ENCODE peak calls at places on chromosomes 7 and 10, in nine cellular contexts. One of them, this sample, is unnamed.

GRCh38 chr10:102714621-102715455 is at the start of gene SFXN2:
- DNase-seq in GM23248: peak
- DNase-seq in neural progenitor cell: peak
- DNase-seq in HCT116: no peak
- DNase-seq in hepatocyte: peak
- DNase-seq in GM23338: peak
- DNase-seq in PC-3: peak
- DNase-seq in SK-N-SH: no peak
- DNase-seq in MM.1S: peak
- DNase-seq in this sample: peak

GRCh38 chr7:127885843-127886242 is 145.4 kb downstream of the LRRC4 start:
- DNase-seq in GM23248: peak
- DNase-seq in neural progenitor cell: no peak
- DNase-seq in HCT116: no peak
- DNase-seq in hepatocyte: peak
- DNase-seq in GM23338: no peak
- DNase-seq in PC-3: no peak
- DNase-seq in SK-N-SH: no peak
- DNase-seq in MM.1S: no peak
- DNase-seq in this sample: no peak

GRCh38 chr7:70856889-70857511 is 274.9 kb upstream of the GALNT17 start:
- DNase-seq in GM23248: peak
- DNase-seq in neural progenitor cell: peak
- DNase-seq in HCT116: peak
- DNase-seq in hepatocyte: peak
- DNase-seq in GM23338: peak
- DNase-seq in PC-3: peak
- DNase-seq in SK-N-SH: peak
- DNase-seq in MM.1S: peak
- DNase-seq in this sample: peak

GRCh38 chr7:28882896-28883470 is 75.1 kb downstream of the TRIL start:
- DNase-seq in GM23248: no peak
- DNase-seq in neural progenitor cell: no peak
- DNase-seq in HCT116: no peak
- DNase-seq in hepatocyte: no peak
- DNase-seq in GM23338: no peak
- DNase-seq in PC-3: peak
- DNase-seq in SK-N-SH: no peak
- DNase-seq in MM.1S: no peak
- DNase-seq in this sample: no peak

GRCh38 chr10:60788543-60788942 is 10.3 kb downstream of the CDK1 start:
- DNase-seq in GM23248: no peak
- DNase-seq in neural progenitor cell: no peak
- DNase-seq in HCT116: no peak
- DNase-seq in hepatocyte: no peak
- DNase-seq in GM23338: no peak
- DNase-seq in PC-3: no peak
- DNase-seq in SK-N-SH: no peak
- DNase-seq in MM.1S: no peak
- DNase-seq in this sample: no peak

GRCh38 chr10:132589681-132590080 is 52.1 kb downstream of the INPP5A start:
- DNase-seq in GM23248: no peak
- DNase-seq in neural progenitor cell: no peak
- DNase-seq in HCT116: no peak
- DNase-seq in hepatocyte: no peak
- DNase-seq in GM23338: no peak
- DNase-seq in PC-3: no peak
- DNase-seq in SK-N-SH: no peak
- DNase-seq in MM.1S: no peak
- DNase-seq in this sample: no peak

GRCh38 chr10:37495415-37495814 is 362.0 kb downstream of the ZNF248 start:
- DNase-seq in GM23248: peak
- DNase-seq in neural progenitor cell: peak
- DNase-seq in HCT116: no peak
- DNase-seq in hepatocyte: no peak
- DNase-seq in GM23338: no peak
- DNase-seq in PC-3: peak
- DNase-seq in SK-N-SH: no peak
- DNase-seq in MM.1S: peak
- DNase-seq in this sample: peak

GRCh38 chr10:102113261-102113955 is 6.8 kb downstream of the LDB1 start:
- DNase-seq in GM23248: no peak
- DNase-seq in neural progenitor cell: peak
- DNase-seq in HCT116: no peak
- DNase-seq in hepatocyte: no peak
- DNase-seq in GM23338: no peak
- DNase-seq in PC-3: no peak
- DNase-seq in SK-N-SH: no peak
- DNase-seq in MM.1S: no peak
- DNase-seq in this sample: no peak

GRCh38 chr7:39434012-39434411 is 132.2 kb upstream of the YAE1 start:
- DNase-seq in GM23248: no peak
- DNase-seq in neural progenitor cell: peak
- DNase-seq in HCT116: no peak
- DNase-seq in hepatocyte: no peak
- DNase-seq in GM23338: peak
- DNase-seq in PC-3: no peak
- DNase-seq in SK-N-SH: no peak
- DNase-seq in MM.1S: no peak
- DNase-seq in this sample: no peak

GRCh38 chr10:3672220-3672619 is 112.8 kb downstream of the KLF6 start:
- DNase-seq in GM23248: peak
- DNase-seq in neural progenitor cell: no peak
- DNase-seq in HCT116: no peak
- DNase-seq in hepatocyte: no peak
- DNase-seq in GM23338: no peak
- DNase-seq in PC-3: no peak
- DNase-seq in SK-N-SH: peak
- DNase-seq in MM.1S: no peak
- DNase-seq in this sample: no peak

GRCh38 chr10:26413375-26413774 is 24.8 kb upstream of the APBB1IP start:
- DNase-seq in GM23248: no peak
- DNase-seq in neural progenitor cell: no peak
- DNase-seq in HCT116: no peak
- DNase-seq in hepatocyte: no peak
- DNase-seq in GM23338: no peak
- DNase-seq in PC-3: no peak
- DNase-seq in SK-N-SH: no peak
- DNase-seq in MM.1S: no peak
- DNase-seq in this sample: no peak

GRCh38 chr7:2084781-2085505 is 147.8 kb downstream of the MAD1L1 start:
- DNase-seq in GM23248: no peak
- DNase-seq in neural progenitor cell: no peak
- DNase-seq in HCT116: no peak
- DNase-seq in hepatocyte: no peak
- DNase-seq in GM23338: no peak
- DNase-seq in PC-3: no peak
- DNase-seq in SK-N-SH: no peak
- DNase-seq in MM.1S: no peak
- DNase-seq in this sample: no peak

GRCh38 chr7:3292694-3293093 is 8.4 kb upstream of the SDK1 start:
- DNase-seq in GM23248: no peak
- DNase-seq in neural progenitor cell: no peak
- DNase-seq in HCT116: no peak
- DNase-seq in hepatocyte: no peak
- DNase-seq in GM23338: no peak
- DNase-seq in PC-3: no peak
- DNase-seq in SK-N-SH: no peak
- DNase-seq in MM.1S: no peak
- DNase-seq in this sample: no peak

GRCh38 chr7:80047856-80048459 is 86.7 kb upstream of the GNAI1 start:
- DNase-seq in GM23248: peak
- DNase-seq in neural progenitor cell: no peak
- DNase-seq in HCT116: no peak
- DNase-seq in hepatocyte: no peak
- DNase-seq in GM23338: no peak
- DNase-seq in PC-3: peak
- DNase-seq in SK-N-SH: peak
- DNase-seq in MM.1S: peak
- DNase-seq in this sample: no peak

GRCh38 chr7:103687981-103688380 is 242.0 kb upstream of the SLC26A5 start:
- DNase-seq in GM23248: no peak
- DNase-seq in neural progenitor cell: no peak
- DNase-seq in HCT116: no peak
- DNase-seq in hepatocyte: no peak
- DNase-seq in GM23338: no peak
- DNase-seq in PC-3: no peak
- DNase-seq in SK-N-SH: no peak
- DNase-seq in MM.1S: no peak
- DNase-seq in this sample: no peak

GRCh38 chr10:133421336-133422222 is 2.8 kb downstream of the SPRN start:
- DNase-seq in GM23248: no peak
- DNase-seq in neural progenitor cell: no peak
- DNase-seq in HCT116: no peak
- DNase-seq in hepatocyte: peak
- DNase-seq in GM23338: no peak
- DNase-seq in PC-3: no peak
- DNase-seq in SK-N-SH: peak
- DNase-seq in MM.1S: no peak
- DNase-seq in this sample: no peak

GRCh38 chr10:67666416-67667043 is 29.5 kb downstream of the CTNNA3 start:
- DNase-seq in GM23248: peak
- DNase-seq in neural progenitor cell: no peak
- DNase-seq in HCT116: peak
- DNase-seq in hepatocyte: peak
- DNase-seq in GM23338: peak
- DNase-seq in PC-3: peak
- DNase-seq in SK-N-SH: peak
- DNase-seq in MM.1S: peak
- DNase-seq in this sample: peak

GRCh38 chr7:44375926-44376342 is 50.5 kb upstream of the CAMK2B start:
- DNase-seq in GM23248: no peak
- DNase-seq in neural progenitor cell: no peak
- DNase-seq in HCT116: no peak
- DNase-seq in hepatocyte: no peak
- DNase-seq in GM23338: no peak
- DNase-seq in PC-3: no peak
- DNase-seq in SK-N-SH: no peak
- DNase-seq in MM.1S: no peak
- DNase-seq in this sample: no peak

GRCh38 chr7:98640375-98640774 is 23.3 kb downstream of the NPTX2 start:
- DNase-seq in GM23248: no peak
- DNase-seq in neural progenitor cell: no peak
- DNase-seq in HCT116: no peak
- DNase-seq in hepatocyte: no peak
- DNase-seq in GM23338: no peak
- DNase-seq in PC-3: no peak
- DNase-seq in SK-N-SH: no peak
- DNase-seq in MM.1S: no peak
- DNase-seq in this sample: peak

GRCh38 chr10:60139798-60140566 is 233.6 kb upstream of the CCDC6 start:
- DNase-seq in GM23248: peak
- DNase-seq in neural progenitor cell: peak
- DNase-seq in HCT116: no peak
- DNase-seq in hepatocyte: peak
- DNase-seq in GM23338: peak
- DNase-seq in PC-3: peak
- DNase-seq in SK-N-SH: no peak
- DNase-seq in MM.1S: no peak
- DNase-seq in this sample: no peak

GRCh38 chr7:158442260-158442659 is 145.4 kb downstream of the PTPRN2 start:
- DNase-seq in GM23248: no peak
- DNase-seq in neural progenitor cell: peak
- DNase-seq in HCT116: peak
- DNase-seq in hepatocyte: peak
- DNase-seq in GM23338: peak
- DNase-seq in PC-3: peak
- DNase-seq in SK-N-SH: no peak
- DNase-seq in MM.1S: peak
- DNase-seq in this sample: peak

GRCh38 chr7:95723583-95724180 is 48.7 kb upstream of the DYNC1I1 start:
- DNase-seq in GM23248: peak
- DNase-seq in neural progenitor cell: peak
- DNase-seq in HCT116: peak
- DNase-seq in hepatocyte: peak
- DNase-seq in GM23338: peak
- DNase-seq in PC-3: peak
- DNase-seq in SK-N-SH: peak
- DNase-seq in MM.1S: peak
- DNase-seq in this sample: peak

GRCh38 chr10:1413823-1414222 is 323.5 kb downstream of the ADARB2 start:
- DNase-seq in GM23248: no peak
- DNase-seq in neural progenitor cell: no peak
- DNase-seq in HCT116: no peak
- DNase-seq in hepatocyte: no peak
- DNase-seq in GM23338: no peak
- DNase-seq in PC-3: no peak
- DNase-seq in SK-N-SH: no peak
- DNase-seq in MM.1S: no peak
- DNase-seq in this sample: no peak
- TF ChIP-seq EZH2phosphoT487 in GM23248: no peak
- TF ChIP-seq EZH2phosphoT487 in neural progenitor cell: no peak
- TF ChIP-seq EZH2phosphoT487 in HCT116: no peak
- TF ChIP-seq EZH2phosphoT487 in hepatocyte: no peak
- TF ChIP-seq EZH2phosphoT487 in GM23338: no peak
- TF ChIP-seq EZH2phosphoT487 in PC-3: no peak
- TF ChIP-seq EZH2phosphoT487 in SK-N-SH: no peak
- TF ChIP-seq EZH2phosphoT487 in MM.1S: no peak
- TF ChIP-seq EZH2phosphoT487 in this sample: no peak

GRCh38 chr10:43105119-43105792 is 28.4 kb downstream of the RET start:
- DNase-seq in GM23248: peak
- DNase-seq in neural progenitor cell: peak
- DNase-seq in HCT116: peak
- DNase-seq in hepatocyte: peak
- DNase-seq in GM23338: peak
- DNase-seq in PC-3: peak
- DNase-seq in SK-N-SH: peak
- DNase-seq in MM.1S: peak
- DNase-seq in this sample: peak
- TF ChIP-seq EZH2phosphoT487 in GM23248: no peak
- TF ChIP-seq EZH2phosphoT487 in neural progenitor cell: peak
- TF ChIP-seq EZH2phosphoT487 in HCT116: no peak
- TF ChIP-seq EZH2phosphoT487 in hepatocyte: no peak
- TF ChIP-seq EZH2phosphoT487 in GM23338: no peak
- TF ChIP-seq EZH2phosphoT487 in PC-3: no peak
- TF ChIP-seq EZH2phosphoT487 in SK-N-SH: no peak
- TF ChIP-seq EZH2phosphoT487 in MM.1S: no peak
- TF ChIP-seq EZH2phosphoT487 in this sample: no peak

DNA sequence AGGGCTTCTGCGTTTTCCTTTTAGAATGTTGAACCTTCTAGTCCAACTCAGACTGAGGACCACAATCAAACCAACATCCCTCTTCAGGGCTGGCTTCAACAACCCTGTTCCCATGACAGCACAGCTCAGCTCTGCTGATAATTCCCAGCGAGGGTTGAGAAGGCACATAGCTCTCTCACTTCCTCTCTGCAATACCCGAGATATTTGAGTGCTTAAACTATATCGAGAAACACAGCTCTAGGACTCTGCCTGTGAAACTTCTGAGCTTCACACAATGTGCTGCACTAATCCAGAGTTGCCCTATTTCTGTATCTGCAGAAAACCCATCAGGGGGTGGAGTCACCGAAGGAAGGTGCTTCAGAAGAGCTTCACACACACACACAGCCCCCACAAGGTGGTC is 1.6 kb upstream of the ADARB2 start:
- DNase-seq in GM23248: no peak
- DNase-seq in neural progenitor cell: no peak
- DNase-seq in HCT116: no peak
- DNase-seq in hepatocyte: no peak
- DNase-seq in GM23338: no peak
- DNase-seq in PC-3: no peak
- DNase-seq in SK-N-SH: no peak
- DNase-seq in MM.1S: no peak
- DNase-seq in this sample: no peak
- TF ChIP-seq EZH2phosphoT487 in GM23248: no peak
- TF ChIP-seq EZH2phosphoT487 in neural progenitor cell: no peak
- TF ChIP-seq EZH2phosphoT487 in HCT116: no peak
- TF ChIP-seq EZH2phosphoT487 in hepatocyte: no peak
- TF ChIP-seq EZH2phosphoT487 in GM23338: no peak
- TF ChIP-seq EZH2phosphoT487 in PC-3: no peak
- TF ChIP-seq EZH2phosphoT487 in SK-N-SH: no peak
- TF ChIP-seq EZH2phosphoT487 in MM.1S: no peak
- TF ChIP-seq EZH2phosphoT487 in this sample: no peak

GRCh38 chr7:68288099-68288498 is 1291.5 kb downstream of the TYW1 start:
- DNase-seq in GM23248: no peak
- DNase-seq in neural progenitor cell: no peak
- DNase-seq in HCT116: no peak
- DNase-seq in hepatocyte: no peak
- DNase-seq in GM23338: no peak
- DNase-seq in PC-3: no peak
- DNase-seq in SK-N-SH: peak
- DNase-seq in MM.1S: no peak
- DNase-seq in this sample: no peak
- TF ChIP-seq EZH2phosphoT487 in GM23248: no peak
- TF ChIP-seq EZH2phosphoT487 in neural progenitor cell: no peak
- TF ChIP-seq EZH2phosphoT487 in HCT116: no peak
- TF ChIP-seq EZH2phosphoT487 in hepatocyte: no peak
- TF ChIP-seq EZH2phosphoT487 in GM23338: no peak
- TF ChIP-seq EZH2phosphoT487 in PC-3: no peak
- TF ChIP-seq EZH2phosphoT487 in SK-N-SH: no peak
- TF ChIP-seq EZH2phosphoT487 in MM.1S: no peak
- TF ChIP-seq EZH2phosphoT487 in this sample: no peak